ENCODE peak calls at places on chromosomes 13 and 19, in six cellular contexts. N is sigmoid colon, X is stomach, R is suprapubic skin, A is HCT116, O is H1. Y is an unnamed sample.

GRCh38 chr13:25770601-25771000 is 281.2 kb downstream of the SHISA2 start:
- DNase-seq in N (no peak), X (no peak), R (no peak), A (no peak), O (no peak), Y (no peak)

GRCh38 chr13:50838031-50838430 is 5.5 kb downstream of the DLEU7 start:
- DNase-seq in N (no peak), X (no peak), R (no peak), A (no peak), O (no peak), Y (no peak)

GRCh38 chr13:100789968-100790367 is 115.4 kb upstream of the TMTC4 start:
- DNase-seq in N (no peak), X (no peak), R (no peak), A (no peak), O (no peak), Y (no peak)

GRCh38 chr13:111344471-111345191 is 24.2 kb downstream of the TEX29 start:
- DNase-seq in N (no peak), X (peak), R (no peak), A (no peak), O (peak), Y (peak)

GRCh38 chr13:22265563-22265962 is 594.7 kb downstream of the FGF9 start:
- DNase-seq in N (no peak), X (no peak), R (no peak), A (no peak), O (no peak), Y (no peak)

GRCh38 chr13:48775285-48775684 is 121.6 kb downstream of the CYSLTR2 start:
- DNase-seq in N (no peak), X (no peak), R (no peak), A (no peak), O (no peak), Y (peak)

GRCh38 chr13:42968906-42969305 is 23.1 kb downstream of the EPSTI1 start:
- DNase-seq in N (no peak), X (peak), R (no peak), A (no peak), O (peak), Y (peak)

GRCh38 chr19:8607386-8607785 is 3.1 kb downstream of the ADAMTS10 start:
- DNase-seq in N (no peak), X (no peak), R (no peak), A (no peak), O (no peak), Y (no peak)

GRCh38 chr13:43021926-43022670 is 1.3 kb upstream of the DNAJC15 start:
- DNase-seq in N (no peak), X (no peak), R (no peak), A (no peak), O (no peak), Y (no peak)

GRCh38 chr13:62320129-62320724 is 904.6 kb upstream of the PCDH20 start:
- DNase-seq in N (no peak), X (no peak), R (no peak), A (peak), O (no peak), Y (no peak)

GRCh38 chr13:27792393-27793218 is at the start of gene GSX1:
- DNase-seq in N (no peak), X (peak), R (no peak), A (no peak), O (peak), Y (no peak)

GRCh38 chr19:31718898-31719297 is 369.7 kb upstream of the TSHZ3 start:
- DNase-seq in N (no peak), X (no peak), R (no peak), A (no peak), O (no peak), Y (no peak)

GRCh38 chr19:10797541-10798256 is 38.3 kb downstream of the TMED1 start:
- DNase-seq in N (no peak), X (no peak), R (no peak), A (no peak), O (no peak), Y (no peak)

GRCh38 chr19:53903055-53903680 is 5.9 kb upstream of the CACNG7 start:
- DNase-seq in N (no peak), X (no peak), R (no peak), A (no peak), O (peak), Y (no peak)

GRCh38 chr19:5281588-5281987 is 59.0 kb downstream of the PTPRS start:
- DNase-seq in N (peak), X (peak), R (peak), A (no peak), O (no peak), Y (peak)

GRCh38 chr19:4264812-4265211 is 14.3 kb upstream of the SHD start:
- DNase-seq in N (no peak), X (no peak), R (no peak), A (no peak), O (no peak), Y (no peak)

GRCh38 chr13:86002921-86003488 is 203.8 kb upstream of the SLITRK6 start:
- DNase-seq in N (no peak), X (no peak), R (no peak), A (no peak), O (no peak), Y (no peak)

GRCh38 chr19:9075064-9075964 is 11.5 kb upstream of the OR1M1 start:
- DNase-seq in N (peak), X (peak), R (no peak), A (peak), O (peak), Y (peak)

GRCh38 chr19:39746836-39747529 is 9.2 kb upstream of the CLC start:
- DNase-seq in N (no peak), X (peak), R (no peak), A (no peak), O (no peak), Y (no peak)

GRCh38 chr13:50936681-50937080 is 27.1 kb downstream of the RNASEH2B start:
- DNase-seq in N (no peak), X (no peak), R (no peak), A (no peak), O (no peak), Y (no peak)

GRCh38 chr19:29245221-29245620 is 32.3 kb upstream of the UQCRFS1 start:
- DNase-seq in N (no peak), X (no peak), R (no peak), A (no peak), O (no peak), Y (no peak)

GRCh38 chr13:90594694-90595093 is 752.8 kb upstream of the MIR17HG start:
- DNase-seq in N (no peak), X (no peak), R (no peak), A (no peak), O (no peak), Y (no peak)

GRCh38 chr13:107387525-107387924 is 819.6 kb upstream of the ARGLU1 start:
- DNase-seq in N (no peak), X (no peak), R (no peak), A (no peak), O (no peak), Y (no peak)

GRCh38 chr13:91740811-91741210 is 342.4 kb downstream of the GPC5 start:
- DNase-seq in N (no peak), X (no peak), R (no peak), A (no peak), O (no peak), Y (no peak)

GRCh38 chr19:51253088-51253806 is 2.4 kb downstream of the SIGLECL1 start:
- DNase-seq in N (no peak), X (no peak), R (no peak), A (no peak), O (no peak), Y (no peak)

GRCh38 chr19:29680447-29680846 is 15.2 kb downstream of the PLEKHF1 start:
- DNase-seq in N (no peak), X (peak), R (peak), A (no peak), O (no peak), Y (no peak)

GRCh38 chr19:51712461-51713081 is 11.2 kb downstream of the HAS1 start:
- DNase-seq in N (no peak), X (no peak), R (no peak), A (no peak), O (peak), Y (no peak)

GRCh38 chr19:3365447-3366103 is 808 bp upstream of the NFIC start:
- DNase-seq in N (peak), X (peak), R (peak), A (peak), O (no peak), Y (no peak)

GRCh38 chr19:43934055-43934984 is 762 bp downstream of the ZNF45 start:
- DNase-seq in N (no peak), X (no peak), R (no peak), A (no peak), O (no peak), Y (no peak)

GRCh38 chr13:40488869-40489391 is 177.5 kb downstream of the FOXO1 start:
- DNase-seq in N (no peak), X (no peak), R (no peak), A (no peak), O (no peak), Y (no peak)

GRCh38 chr19:15476334-15476733 is 3.0 kb downstream of the PGLYRP2 start:
- DNase-seq in N (no peak), X (no peak), R (no peak), A (no peak), O (no peak), Y (no peak)

GRCh38 chr19:15475611-15476010 is 3.7 kb downstream of the PGLYRP2 start:
- DNase-seq in N (no peak), X (no peak), R (no peak), A (no peak), O (no peak), Y (no peak)

GRCh38 chr19:15475169-15475568 is 4.1 kb downstream of the PGLYRP2 start:
- DNase-seq in N (no peak), X (no peak), R (no peak), A (no peak), O (no peak), Y (no peak)

DNA sequence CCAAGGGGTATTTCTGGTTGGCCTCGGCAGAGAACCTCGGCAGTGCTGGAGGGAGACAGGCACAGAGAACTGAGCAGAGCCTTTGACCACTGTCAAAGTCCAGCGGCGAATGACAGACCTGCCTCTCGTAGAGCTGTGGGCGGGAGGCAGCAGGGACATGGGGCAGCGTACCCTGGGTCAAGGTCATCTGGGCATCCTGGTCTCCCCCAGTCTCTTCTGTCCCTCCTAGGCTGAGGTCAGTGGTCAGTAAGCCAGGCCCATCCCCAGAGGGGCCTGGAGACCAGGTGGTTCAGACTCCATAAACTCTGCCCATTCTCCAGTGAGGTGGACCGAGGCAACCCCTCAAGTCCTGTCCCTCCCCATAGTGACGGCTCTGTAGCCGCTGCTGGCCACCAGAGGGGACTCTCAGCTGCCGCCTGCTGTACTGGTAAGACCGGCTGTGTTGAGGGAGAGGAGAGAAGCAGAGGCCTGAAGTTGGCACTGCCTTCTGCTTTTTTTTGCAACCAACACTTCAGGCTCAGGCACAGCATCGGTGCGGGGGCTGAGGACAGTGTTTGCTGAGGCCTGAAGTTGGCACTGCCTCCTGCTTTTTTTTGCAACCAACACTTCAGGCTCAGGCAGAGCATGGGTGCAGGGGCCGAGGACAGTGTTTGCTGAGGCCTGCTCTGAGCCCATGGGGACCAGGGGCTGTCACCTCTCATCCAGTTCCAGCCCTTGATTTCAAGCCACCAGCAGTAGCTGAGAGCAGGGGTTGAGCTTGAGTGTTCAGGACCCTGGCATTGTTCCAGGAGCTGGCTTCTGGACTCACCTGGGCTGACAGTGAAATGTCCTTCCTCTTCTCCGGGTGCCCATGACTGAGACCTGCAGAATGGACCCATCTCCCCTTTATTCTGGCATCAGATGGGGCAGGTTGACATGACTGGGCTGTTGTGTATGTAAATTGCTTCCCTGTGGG is at the start of gene PGLYRP2:
- DNase-seq in N (no peak), X (peak), R (no peak), A (no peak), O (no peak), Y (no peak)
- TF ChIP-seq POLR2AphosphoS5 in N (no peak), X (no peak), R (no peak), A (no peak), O (no peak), Y (no peak)

GRCh38 chr19:55189424-55189823 is 9.3 kb upstream of the SYT5 start:
- DNase-seq in N (peak), X (no peak), R (peak), A (peak), O (no peak), Y (no peak)
- TF ChIP-seq POLR2AphosphoS5 in N (no peak), X (peak), R (peak), A (peak), O (no peak), Y (no peak)

DNA sequence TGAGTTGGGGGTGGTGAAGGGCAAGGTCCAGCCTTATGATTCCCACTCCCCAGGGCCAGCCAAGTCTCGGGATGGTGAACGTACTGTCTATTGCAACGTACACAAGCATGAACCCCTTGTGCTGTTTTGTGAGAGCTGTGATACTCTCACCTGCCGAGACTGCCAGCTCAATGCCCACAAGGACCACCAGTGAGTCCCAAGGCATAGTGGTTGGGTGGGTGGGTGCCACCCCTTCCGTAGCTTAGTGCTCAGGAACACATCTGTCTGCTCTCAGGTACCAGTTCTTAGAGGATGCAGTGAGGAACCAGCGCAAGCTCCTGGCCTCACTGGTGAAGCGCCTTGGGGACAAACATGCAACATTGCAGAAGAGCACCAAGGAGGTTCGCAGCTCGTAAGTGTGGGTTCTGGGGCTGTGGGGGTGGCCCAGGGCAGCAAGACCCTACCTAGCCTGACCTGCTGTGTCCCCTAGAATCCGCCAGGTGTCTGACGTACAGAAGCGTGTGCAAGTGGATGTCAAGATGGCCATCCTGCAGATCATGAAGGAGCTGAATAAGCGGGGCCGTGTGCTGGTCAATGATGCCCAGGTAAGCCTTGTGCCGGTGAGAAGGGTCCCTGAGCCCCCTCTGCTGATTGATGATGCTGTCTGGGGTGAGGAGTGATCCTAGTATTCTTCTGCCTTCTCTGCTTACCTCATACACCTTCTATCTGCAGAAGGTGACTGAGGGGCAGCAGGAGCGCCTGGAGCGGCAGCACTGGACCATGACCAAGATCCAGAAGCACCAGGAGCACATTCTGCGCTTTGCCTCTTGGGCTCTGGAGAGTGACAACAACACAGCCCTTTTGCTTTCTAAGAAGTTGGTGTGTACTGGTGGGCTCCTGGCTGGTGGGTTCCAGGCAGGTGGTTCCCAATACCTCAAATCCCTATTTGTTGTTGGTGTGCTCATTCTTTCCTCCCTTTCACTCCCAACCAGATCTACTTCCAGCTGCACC is 3.8 kb downstream of the TRIM28 start:
- DNase-seq in N (no peak), X (no peak), R (peak), A (no peak), O (no peak), Y (no peak)
- TF ChIP-seq POLR2AphosphoS5 in N (no peak), X (no peak), R (no peak), A (no peak), O (peak), Y (no peak)

GRCh38 chr13:114123876-114124275 is 8.5 kb downstream of the RASA3 start:
- DNase-seq in N (no peak), X (no peak), R (no peak), A (no peak), O (no peak), Y (no peak)
- TF ChIP-seq POLR2AphosphoS5 in N (no peak), X (no peak), R (no peak), A (no peak), O (no peak), Y (no peak)

GRCh38 chr19:55258828-55259539 is at the start of gene PPP6R1:
- DNase-seq in N (peak), X (peak), R (peak), A (peak), O (peak), Y (peak)
- TF ChIP-seq POLR2AphosphoS5 in N (peak), X (peak), R (peak), A (peak), O (peak), Y (peak)

DNA sequence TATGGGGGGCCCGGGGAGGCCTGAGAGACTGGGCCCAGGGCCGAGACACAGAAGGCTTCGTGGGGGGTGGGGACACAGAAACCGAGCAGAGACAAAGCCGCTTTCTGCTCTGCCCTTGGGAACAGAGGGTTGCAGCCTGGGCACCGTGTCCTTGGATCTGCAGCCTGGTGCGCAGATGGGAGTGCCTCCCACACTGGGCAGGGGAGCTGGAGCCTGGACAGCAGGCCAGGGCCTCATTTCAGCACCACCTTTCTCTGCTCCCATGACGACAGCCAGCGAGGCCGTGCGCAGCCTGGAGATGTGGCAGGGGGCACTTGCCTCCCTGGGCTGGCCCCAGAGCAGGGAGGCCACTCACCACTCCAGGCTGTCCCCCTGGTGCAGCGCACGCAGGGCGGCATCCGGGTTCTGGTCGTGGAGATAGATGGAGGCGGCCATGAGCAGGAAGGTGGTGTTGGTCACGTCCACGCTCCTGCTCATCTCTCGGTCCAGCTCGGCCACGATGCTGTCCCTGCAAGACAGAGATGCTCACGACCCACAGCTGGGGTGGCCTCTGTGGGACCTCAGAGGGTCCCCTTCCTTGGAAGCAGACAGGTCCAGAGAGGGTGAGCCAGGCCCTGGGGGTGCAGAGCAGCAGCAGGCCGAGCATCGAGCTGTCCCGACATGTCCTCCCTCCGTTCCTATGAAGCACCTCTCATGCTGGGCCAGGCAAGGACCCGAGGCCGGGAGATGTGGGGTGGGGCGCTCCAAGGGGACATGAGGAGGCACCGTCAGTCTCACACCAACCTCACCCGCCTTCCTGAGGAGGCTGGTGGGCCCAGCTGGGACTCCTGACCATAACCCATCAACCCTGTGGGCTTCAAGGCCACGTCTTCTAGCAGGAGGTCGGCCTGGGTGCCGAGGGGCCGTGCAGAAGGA is 10.9 kb upstream of the CERS1 start:
- DNase-seq in N (no peak), X (no peak), R (peak), A (no peak), O (no peak), Y (no peak)
- TF ChIP-seq POLR2AphosphoS5 in N (no peak), X (no peak), R (no peak), A (no peak), O (no peak), Y (no peak)

DNA sequence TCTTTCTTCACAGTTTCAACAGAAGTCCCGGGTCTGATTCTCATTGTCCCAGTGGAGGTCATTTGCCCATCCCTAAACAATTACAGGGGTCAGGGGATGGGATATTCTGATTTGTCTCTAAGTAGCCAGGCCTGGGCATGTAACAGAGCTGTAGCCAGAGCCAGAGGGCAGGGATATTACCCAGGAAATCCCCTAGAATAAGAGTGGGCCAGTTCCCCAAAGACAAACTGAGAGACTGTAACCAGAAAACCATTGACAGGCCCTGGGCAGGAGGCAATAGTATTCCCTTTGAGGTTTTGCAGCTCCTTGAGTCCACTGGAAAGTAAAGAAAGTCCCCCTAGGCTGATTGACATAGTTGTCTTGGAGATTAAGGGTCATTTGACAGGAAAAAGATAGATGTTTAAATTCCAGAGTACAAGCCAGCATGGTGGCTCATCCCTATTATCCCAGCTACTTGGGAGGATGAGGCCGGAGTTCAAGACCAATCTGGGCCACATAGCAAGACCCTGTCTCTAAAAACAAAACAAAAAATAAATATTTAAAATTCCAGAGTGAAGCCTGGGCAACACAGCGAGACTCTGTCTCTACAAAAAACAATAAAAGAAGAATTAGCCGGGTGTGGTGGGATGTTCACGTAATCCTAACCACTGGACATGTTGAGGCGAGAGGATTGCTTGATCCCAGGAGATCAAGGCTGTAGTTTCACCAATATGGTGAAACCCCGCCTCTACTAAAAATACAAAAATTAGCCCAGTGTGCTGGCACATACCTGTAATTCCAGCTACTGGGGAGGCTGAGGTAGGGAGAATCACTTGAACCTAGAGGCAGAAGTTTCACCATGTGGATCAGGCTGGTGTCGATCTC is 1.9 kb upstream of the SDHAF1 start:
- DNase-seq in N (no peak), X (no peak), R (no peak), A (no peak), O (no peak), Y (no peak)
- TF ChIP-seq POLR2AphosphoS5 in N (no peak), X (no peak), R (no peak), A (no peak), O (no peak), Y (no peak)